ENCODE peak calls at places on chromosomes 3 and 15, in nine cellular contexts. Y is HCT116; A is stimulated activated CD8-positive, alpha-beta memory T cell treated with anti-CD3 and anti-CD28 coated beads, Interleukin-7, amount 100 ng/mL, for 1 hour; J is Right ventricle myocardium superior; M is AG04450; Z is cardiac fibroblast; N is posterior cingulate gyrus; S is ELR; K is stimulated activated naive CD8-positive, alpha-beta T cell treated with anti-CD3 and anti-CD28 coated beads, Interleukin-15, Interleukin-2, amounts not matched to agents 100 U/mL and 50 U/mL, for 24 hours. H is an unnamed sample.

GRCh38 chr15:39583586-39584265 is 2.8 kb downstream of the THBS1 start:
- DNase-seq in N (no peak), Z (peak), S (peak), M (no peak), Y (no peak), J (no peak), K (peak), A (no peak), H (no peak)

GRCh38 chr3:47436180-47436579 is 39.6 kb downstream of the SCAP start:
- DNase-seq in Z (no peak), Y (no peak), J (no peak), S (no peak), K (no peak), A (no peak), M (no peak), N (no peak), H (no peak)

GRCh38 chr3:65732060-65732933 is 306.4 kb downstream of the MAGI1 start:
- DNase-seq in S (peak), Y (peak), J (no peak), M (peak), K (peak), N (no peak), A (no peak), Z (peak), H (no peak)

GRCh38 chr15:62053439-62054085 is 6.7 kb downstream of the VPS13C start:
- DNase-seq in Y (no peak), N (no peak), S (no peak), Z (no peak), M (no peak), J (no peak), K (no peak), A (no peak), H (no peak)

GRCh38 chr3:141648055-141648910 is 89.8 kb upstream of the RNF7 start:
- DNase-seq in K (no peak), N (no peak), A (no peak), Z (no peak), M (no peak), J (no peak), Y (no peak), S (no peak), H (no peak)

GRCh38 chr3:43503067-43503728 is 118.6 kb downstream of the ANO10 start:
- DNase-seq in N (no peak), Y (peak), A (no peak), Z (peak), J (no peak), K (no peak), M (no peak), S (peak), H (no peak)

GRCh38 chr3:124429129-124429815 is 301.0 kb upstream of the UMPS start:
- DNase-seq in S (peak), N (no peak), A (no peak), Z (peak), K (no peak), M (no peak), J (no peak), Y (peak), H (no peak)

GRCh38 chr3:113947372-113948014 is at the start of gene ZDHHC23:
- DNase-seq in N (peak), K (peak), A (peak), S (peak), J (peak), Z (peak), Y (peak), M (no peak), H (no peak)

GRCh38 chr15:89363133-89363532 is 28.5 kb upstream of the POLG start:
- DNase-seq in J (no peak), Z (no peak), S (no peak), A (no peak), N (no peak), M (no peak), Y (no peak), K (no peak), H (no peak)

GRCh38 chr3:154421067-154421466 is 8.9 kb downstream of the GPR149 start:
- DNase-seq in M (no peak), K (no peak), S (peak), Y (no peak), Z (peak), N (no peak), J (no peak), A (no peak), H (no peak)

GRCh38 chr15:25245801-25246622 is 192.8 kb downstream of the UBE3A start:
- DNase-seq in M (no peak), A (no peak), J (peak), Y (no peak), Z (no peak), S (no peak), N (peak), K (no peak), H (no peak)

GRCh38 chr3:132210476-132211346 is 106.5 kb upstream of the ACP3 start:
- DNase-seq in Y (peak), A (no peak), M (no peak), K (peak), Z (no peak), S (peak), J (no peak), N (no peak), H (no peak)

GRCh38 chr3:54837964-54838363 is 89.9 kb downstream of the LRTM1 start:
- DNase-seq in Y (no peak), J (no peak), A (no peak), M (no peak), S (peak), K (no peak), Z (no peak), N (no peak), H (no peak)

GRCh38 chr3:13709706-13710105 is 160.8 kb downstream of the FBLN2 start:
- DNase-seq in A (no peak), K (no peak), Z (no peak), M (no peak), S (no peak), N (no peak), J (no peak), Y (no peak), H (no peak)

GRCh38 chr3:131072845-131073244 is 46.2 kb downstream of the NEK11 start:
- DNase-seq in Z (peak), A (no peak), Y (no peak), M (no peak), K (no peak), N (no peak), J (no peak), S (peak), H (no peak)

GRCh38 chr3:58647661-58648141 is 18.9 kb downstream of the FAM3D start:
- DNase-seq in Z (peak), J (no peak), S (no peak), Y (no peak), M (no peak), A (no peak), K (no peak), N (no peak), H (no peak)

GRCh38 chr3:172987268-172987667 is 153.8 kb downstream of the SPATA16 start:
- DNase-seq in Y (peak), Z (no peak), J (no peak), S (peak), M (no peak), N (no peak), A (no peak), K (no peak), H (no peak)

GRCh38 chr3:38564631-38565338 is 68.6 kb downstream of the EXOG start:
- DNase-seq in K (no peak), Z (no peak), M (no peak), J (no peak), S (no peak), Y (no peak), N (no peak), A (no peak), H (no peak)

GRCh38 chr15:65083262-65083701 is 6.7 kb downstream of the KBTBD13 start:
- DNase-seq in N (no peak), A (no peak), Y (no peak), M (peak), J (no peak), Z (peak), S (peak), K (no peak), H (no peak)

GRCh38 chr3:54550216-54550977 is 377.5 kb downstream of the LRTM1 start:
- DNase-seq in A (no peak), M (no peak), J (no peak), N (peak), Z (no peak), S (no peak), Y (no peak), K (no peak), H (no peak)

GRCh38 chr3:14989943-14990753 is 42.8 kb downstream of the NR2C2 start:
- DNase-seq in Z (peak), S (no peak), J (no peak), Y (no peak), A (no peak), N (no peak), M (no peak), K (no peak), H (no peak)

GRCh38 chr15:63019539-63020109 is 22.9 kb upstream of the TPM1 start:
- DNase-seq in N (no peak), K (no peak), Z (peak), S (peak), M (peak), A (no peak), J (no peak), Y (peak), H (no peak)

GRCh38 chr3:129651316-129652202 is 45.1 kb upstream of the PLXND1 start:
- DNase-seq in A (no peak), Y (peak), S (peak), M (peak), K (no peak), N (peak), J (no peak), Z (peak), H (no peak)

GRCh38 chr3:52483577-52484495 is 11.3 kb upstream of the STAB1 start:
- DNase-seq in J (no peak), A (no peak), N (no peak), M (peak), S (no peak), Y (no peak), Z (peak), K (no peak), H (no peak)

GRCh38 chr3:10008588-10009344 is 17.5 kb upstream of the FANCD2 start:
- DNase-seq in N (peak), S (peak), J (peak), A (peak), M (no peak), K (peak), Z (peak), Y (no peak), H (peak)

GRCh38 chr15:64019764-64020163 is 26.5 kb downstream of the DAPK2 start:
- DNase-seq in Z (no peak), Y (no peak), K (no peak), N (no peak), M (no peak), A (no peak), S (no peak), J (peak), H (no peak)

GRCh38 chr3:73592154-73592877 is 32.4 kb downstream of the PDZRN3 start:
- DNase-seq in Y (no peak), S (no peak), Z (no peak), A (no peak), M (no peak), K (no peak), J (no peak), N (no peak), H (no peak)